ENCODE peak calls at places on chromosome 21, in five cellular contexts. One of them, this sample, is unnamed.

GRCh38 chr21:45108808-45109800 is 34.7 kb downstream of the ADARB1 start:
- DNase-seq in K562: no peak
- DNase-seq in H1: no peak
- DNase-seq in GM12878: no peak
- DNase-seq in HepG2: no peak
- DNase-seq in this sample: no peak

GRCh38 chr21:17793271-17793670 is 25.9 kb downstream of the C21orf91 start:
- DNase-seq in GM12878: no peak
- DNase-seq in K562: no peak
- DNase-seq in HepG2: no peak
- DNase-seq in H1: no peak
- DNase-seq in this sample: no peak

GRCh38 chr21:39788383-39788782 is 43.4 kb downstream of the IGSF5 start:
- DNase-seq in GM12878: no peak
- DNase-seq in HepG2: peak; percentile 71
- DNase-seq in H1: peak; percentile 34
- DNase-seq in K562: peak; percentile 34
- DNase-seq in this sample: peak; percentile 75

GRCh38 chr21:40176732-40177131 is 309.5 kb downstream of the PCP4 start:
- DNase-seq in H1: no peak
- DNase-seq in HepG2: no peak
- DNase-seq in GM12878: no peak
- DNase-seq in K562: no peak
- DNase-seq in this sample: peak; percentile 85

GRCh38 chr21:39658066-39658465 is 45.3 kb downstream of the B3GALT5 start:
- DNase-seq in K562: no peak
- DNase-seq in H1: no peak
- DNase-seq in GM12878: no peak
- DNase-seq in HepG2: no peak
- DNase-seq in this sample: no peak

GRCh38 chr21:18529253-18529652 is 125.7 kb upstream of the TMPRSS15 start:
- DNase-seq in K562: no peak
- DNase-seq in H1: no peak
- DNase-seq in GM12878: no peak
- DNase-seq in HepG2: no peak
- DNase-seq in this sample: no peak

GRCh38 chr21:16309250-16309971 is 579.6 kb downstream of the USP25 start:
- DNase-seq in H1: no peak
- DNase-seq in K562: no peak
- DNase-seq in GM12878: no peak
- DNase-seq in HepG2: no peak
- DNase-seq in this sample: no peak

GRCh38 chr21:14900058-14900457 is 164.7 kb downstream of the NRIP1 start:
- DNase-seq in K562: no peak
- DNase-seq in HepG2: no peak
- DNase-seq in H1: no peak
- DNase-seq in GM12878: no peak
- DNase-seq in this sample: no peak

GRCh38 chr21:44904141-44904923 is 16.4 kb downstream of the ITGB2 start:
- DNase-seq in GM12878: no peak
- DNase-seq in K562: no peak
- DNase-seq in H1: no peak
- DNase-seq in HepG2: no peak
- DNase-seq in this sample: no peak

GRCh38 chr21:28111151-28111619 is 881.5 kb downstream of the LTN1 start:
- DNase-seq in K562: no peak
- DNase-seq in HepG2: no peak
- DNase-seq in H1: no peak
- DNase-seq in GM12878: no peak
- DNase-seq in this sample: peak; percentile 67

GRCh38 chr21:28944296-28944695 is 48.4 kb downstream of the LTN1 start:
- DNase-seq in GM12878: no peak
- DNase-seq in K562: no peak
- DNase-seq in HepG2: peak; percentile 14
- DNase-seq in H1: no peak
- DNase-seq in this sample: no peak

GRCh38 chr21:45287438-45288391 is at the start of gene POFUT2:
- DNase-seq in H1: peak; percentile 91
- DNase-seq in K562: peak; percentile 100
- DNase-seq in HepG2: peak; percentile 86
- DNase-seq in GM12878: peak; percentile 82
- DNase-seq in this sample: peak; percentile 99

GRCh38 chr21:35485364-35485763 is 436.3 kb upstream of the RUNX1 start:
- DNase-seq in K562: peak; percentile 39
- DNase-seq in H1: no peak
- DNase-seq in HepG2: no peak
- DNase-seq in GM12878: no peak
- DNase-seq in this sample: no peak

GRCh38 chr21:46033410-46034404 is 52.1 kb downstream of the COL6A1 start:
- DNase-seq in HepG2: peak; percentile 70
- DNase-seq in GM12878: no peak
- DNase-seq in H1: no peak
- DNase-seq in K562: no peak
- DNase-seq in this sample: no peak

GRCh38 chr21:28554660-28555475 is 437.8 kb downstream of the LTN1 start:
- DNase-seq in K562: no peak
- DNase-seq in H1: no peak
- DNase-seq in GM12878: no peak
- DNase-seq in HepG2: no peak
- DNase-seq in this sample: no peak

GRCh38 chr21:14617836-14618235 is 71.7 kb upstream of the SAMSN1 start:
- DNase-seq in K562: no peak
- DNase-seq in HepG2: no peak
- DNase-seq in H1: no peak
- DNase-seq in GM12878: no peak
- DNase-seq in this sample: no peak

DNA sequence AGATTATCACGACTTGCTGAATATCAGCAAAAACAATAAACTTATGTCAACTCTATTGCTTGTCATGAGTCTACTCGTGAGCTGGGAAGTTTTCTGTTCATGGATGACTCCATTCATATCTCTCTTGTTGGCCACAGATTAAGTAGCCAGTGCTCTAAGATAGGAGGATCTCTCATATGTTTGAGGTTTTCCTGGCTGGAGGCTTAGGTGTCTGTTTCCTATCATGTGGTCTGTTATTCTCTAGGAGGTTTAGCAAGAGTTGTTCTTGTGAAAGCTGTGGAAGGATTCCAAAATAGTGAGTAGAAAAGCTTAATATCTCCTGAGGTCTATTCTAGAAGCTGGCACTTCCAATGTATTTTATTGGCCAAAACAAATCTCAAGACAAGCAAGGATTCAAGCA is 5.8 kb upstream of the KRTAP20-2 start:
- DNase-seq in HepG2: no peak
- DNase-seq in H1: no peak
- DNase-seq in K562: no peak
- DNase-seq in GM12878: no peak
- DNase-seq in this sample: no peak
- TF ChIP-seq CHD2 in HepG2: no peak
- TF ChIP-seq CHD2 in H1: no peak
- TF ChIP-seq CHD2 in K562: no peak
- TF ChIP-seq CHD2 in GM12878: no peak
- TF ChIP-seq CHD2 in this sample: no peak

GRCh38 chr21:33976082-33976979 is 60.7 kb upstream of the ATP5PO start:
- DNase-seq in H1: no peak
- DNase-seq in GM12878: peak; percentile 90
- DNase-seq in K562: peak; percentile 86
- DNase-seq in HepG2: peak; percentile 65
- DNase-seq in this sample: no peak
- H3K9ac ChIP-seq in H1: no peak overlapping the region
- H3K9ac ChIP-seq in GM12878: peak overlapping the region; percentile 76
- H3K9ac ChIP-seq in K562: peak overlapping the region; percentile 76
- H3K9ac ChIP-seq in HepG2: peak overlapping the region; percentile 67
- H3K9ac ChIP-seq in this sample: peak overlapping the region; percentile 56

GRCh38 chr21:26098758-26099157 is 71.8 kb downstream of the APP start:
- DNase-seq in GM12878: no peak
- DNase-seq in K562: no peak
- DNase-seq in HepG2: no peak
- DNase-seq in H1: no peak
- DNase-seq in this sample: no peak
- TF ChIP-seq CHD2 in GM12878: no peak
- TF ChIP-seq CHD2 in K562: no peak
- TF ChIP-seq CHD2 in HepG2: no peak
- TF ChIP-seq CHD2 in H1: no peak
- TF ChIP-seq CHD2 in this sample: no peak

DNA sequence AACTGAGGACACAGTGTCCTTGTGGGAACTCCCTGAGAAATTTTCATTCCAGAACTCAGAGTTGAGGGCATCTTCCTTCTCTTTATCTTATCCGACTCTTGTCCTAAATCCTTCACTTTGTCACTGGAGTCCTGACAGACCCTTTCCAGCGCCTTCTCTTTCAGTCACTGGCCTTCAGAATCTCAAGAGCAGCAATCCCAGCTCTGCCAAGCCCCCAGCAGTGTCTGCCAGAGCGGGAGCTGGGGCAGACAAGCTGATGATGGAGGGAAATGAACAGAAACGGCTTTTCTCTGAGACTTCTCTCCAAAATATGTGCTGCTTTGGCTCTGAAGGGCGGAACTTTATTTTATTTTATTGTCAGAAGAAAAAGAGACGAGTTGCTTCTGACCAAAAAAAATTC is 32.3 kb downstream of the MIS18A start:
- DNase-seq in GM12878: no peak
- DNase-seq in K562: no peak
- DNase-seq in HepG2: no peak
- DNase-seq in H1: no peak
- DNase-seq in this sample: no peak
- H3K9ac ChIP-seq in GM12878: no peak overlapping the region
- H3K9ac ChIP-seq in K562: no peak overlapping the region
- H3K9ac ChIP-seq in HepG2: no peak overlapping the region
- H3K9ac ChIP-seq in H1: no peak overlapping the region
- H3K9ac ChIP-seq in this sample: no peak overlapping the region

This sample was measured in SK-N-SH.